ENCODE peak calls at places on chromosomes 13 and 19, in eight cellular contexts. A is Panc1; I is bronchial epithelial cell; K is stimulated activated CD4-positive, alpha-beta T cell treated with anti-CD3 and anti-CD28 coated beads, TNF-alpha, amount 100 ng/mL, for 4 hours; H is fibroblast of pulmonary artery; T is activated T-cell treated with anti-CD3 and anti-CD28 coated beads for 48 hours; R is activated naive CD4-positive, alpha-beta T cell treated with anti-CD3 and anti-CD28 coated beads, Interleukin-2, amount 50 U/mL, for 72 hours; V is WERI-Rb-1. G is an unnamed sample.

GRCh38 chr19:2636897-2637683 is 65.4 kb downstream of the GNG7 start:
- DNase-seq in K (peak), V (peak), A (no peak), I (peak), H (peak), T (peak), R (peak), G (no peak)

GRCh38 chr13:51637852-51638496 is 53.7 kb downstream of the WDFY2 start:
- DNase-seq in H (no peak), A (no peak), I (no peak), V (no peak), R (no peak), T (no peak), K (no peak), G (no peak)

GRCh38 chr13:40485611-40486517 is 180.6 kb downstream of the FOXO1 start:
- DNase-seq in I (no peak), R (peak), K (no peak), T (peak), H (no peak), V (no peak), A (no peak), G (no peak)

GRCh38 chr13:110610955-110611595 is 4.3 kb upstream of the NAXD start:
- DNase-seq in I (no peak), K (no peak), H (no peak), A (no peak), V (no peak), R (no peak), T (no peak), G (peak)

GRCh38 chr13:46640843-46641242 is 87.9 kb downstream of the LRCH1 start:
- DNase-seq in R (no peak), A (no peak), H (no peak), K (no peak), I (peak), V (no peak), T (no peak), G (no peak)

GRCh38 chr19:27719034-27719433 is 1493.9 kb downstream of the UQCRFS1 start:
- DNase-seq in I (no peak), R (no peak), V (no peak), K (no peak), A (no peak), T (no peak), H (no peak), G (no peak)

GRCh38 chr19:3945838-3946237 is 13.0 kb downstream of the NMRK2 start:
- DNase-seq in H (peak), I (no peak), V (no peak), T (no peak), R (no peak), A (no peak), K (no peak), G (no peak)

GRCh38 chr13:95603887-95604533 is 40.5 kb downstream of the DZIP1 start:
- DNase-seq in I (peak), R (no peak), V (no peak), H (peak), T (no peak), K (no peak), A (no peak), G (no peak)

GRCh38 chr13:30464496-30465351 is 1.0 kb downstream of the HMGB1 start:
- DNase-seq in A (no peak), T (peak), V (peak), K (peak), H (peak), I (peak), R (peak), G (no peak)

GRCh38 chr19:6362024-6362344 is 653 bp downstream of the CLPP start:
- DNase-seq in I (no peak), T (no peak), K (no peak), R (no peak), A (no peak), V (peak), H (no peak), G (no peak)

GRCh38 chr19:48746738-48747575 is at the start of gene IZUMO1:
- DNase-seq in H (peak), A (peak), T (peak), V (peak), I (peak), K (no peak), R (peak), G (no peak)

GRCh38 chr19:43469160-43469480 is 3.7 kb upstream of the LYPD3 start:
- DNase-seq in A (no peak), H (peak), R (no peak), K (no peak), I (no peak), T (no peak), V (no peak), G (no peak)

GRCh38 chr13:43865892-43866291 is 13.6 kb downstream of the CCDC122 start:
- DNase-seq in A (no peak), R (no peak), I (peak), K (no peak), V (no peak), H (peak), T (no peak), G (no peak)

GRCh38 chr19:3340340-3340739 is 26.0 kb upstream of the NFIC start:
- DNase-seq in T (no peak), K (no peak), I (no peak), V (no peak), H (no peak), R (no peak), A (no peak), G (no peak)

GRCh38 chr13:27171244-27171829 is at the start of gene USP12:
- DNase-seq in K (peak), V (peak), I (no peak), T (peak), H (no peak), R (peak), A (no peak), G (no peak)

GRCh38 chr19:40398417-40399056 is 8.6 kb upstream of the HIPK4 start:
- DNase-seq in V (no peak), K (peak), A (no peak), R (peak), I (peak), H (no peak), T (peak), G (no peak)

GRCh38 chr19:10898633-10899032 is 27.3 kb downstream of the CARM1 start:
- DNase-seq in A (no peak), V (no peak), R (no peak), I (no peak), T (no peak), H (no peak), K (no peak), G (no peak)

GRCh38 chr19:33358408-33358807 is 15.1 kb upstream of the CEBPG start:
- DNase-seq in I (peak), K (no peak), T (no peak), V (no peak), H (no peak), R (no peak), A (no peak), G (no peak)

GRCh38 chr19:31262673-31263308 is 86.4 kb downstream of the TSHZ3 start:
- DNase-seq in T (no peak), I (no peak), K (no peak), A (no peak), V (no peak), H (peak), R (no peak), G (no peak)

GRCh38 chr13:74056829-74057564 is 77.2 kb downstream of the KLF12 start:
- DNase-seq in I (peak), V (no peak), H (no peak), T (no peak), K (no peak), R (no peak), A (no peak), G (no peak)

GRCh38 chr19:7928741-7929701 is 3.1 kb upstream of the CTXN1 start:
- DNase-seq in K (no peak), H (peak), A (no peak), R (peak), I (peak), V (peak), T (peak), G (no peak)

GRCh38 chr13:95323930-95324662 is 22.8 kb upstream of the ABCC4 start:
- DNase-seq in R (no peak), H (no peak), V (no peak), T (no peak), K (no peak), A (no peak), I (no peak), G (no peak)

GRCh38 chr19:3162418-3163229 is 15.9 kb upstream of the S1PR4 start:
- DNase-seq in I (no peak), K (no peak), T (peak), R (peak), V (no peak), A (no peak), H (peak), G (no peak)

GRCh38 chr13:30153871-30154426 is 153.4 kb downstream of the KATNAL1 start:
- DNase-seq in I (no peak), V (no peak), H (peak), A (no peak), T (no peak), R (no peak), K (no peak), G (no peak)

GRCh38 chr19:4976412-4977298 is 7.7 kb downstream of the KDM4B start:
- DNase-seq in R (no peak), K (no peak), I (peak), V (no peak), H (peak), A (no peak), T (no peak), G (no peak)

GRCh38 chr13:78768950-78769349 is 110.0 kb upstream of the OBI1 start:
- DNase-seq in T (no peak), I (no peak), A (no peak), V (no peak), R (no peak), H (no peak), K (no peak), G (no peak)

GRCh38 chr13:52454459-52454824 is 836 bp upstream of the CKAP2 start:
- DNase-seq in T (no peak), K (no peak), H (no peak), A (no peak), R (no peak), V (no peak), I (peak), G (peak)

G was measured in GM12878.